ENCODE peak calls at places on chromosomes 13 and 19, in nine cellular contexts. F is heart right ventricle; S is COR-L47; G is AG09319; O is putamen; M is Kasumi-1; C is activated T-helper 9 cell treated with anti-CD3 and anti-CD28 coated beads, Interleukin-2, amount 50 U/mL, for 16 hours; H is lung; Z is activated naive CD8-positive, alpha-beta T cell treated with anti-CD3 and anti-CD28 coated beads, Interleukin-2, amount 50 U/mL, for 24 hours. V is an unnamed sample.

GRCh38 chr19:6362351-6362801 is 1.0 kb downstream of the CLPP start:
- DNase-seq in F (no peak), Z (peak; percentile 35), G (no peak), S (no peak), C (no peak), M (no peak), O (no peak), H (no peak), V (peak; percentile 59)

GRCh38 chr13:99414048-99414995 is 87.0 kb upstream of the TM9SF2 start:
- DNase-seq in H (no peak), G (no peak), M (no peak), C (no peak), O (no peak), S (no peak), F (no peak), Z (no peak), V (no peak)

GRCh38 chr13:97253581-97254293 is 31.6 kb downstream of the MBNL2 start:
- DNase-seq in O (no peak), H (no peak), M (no peak), F (no peak), C (no peak), Z (no peak), S (no peak), G (no peak), V (no peak)

GRCh38 chr13:76148926-76149325 is 512.8 kb downstream of the LMO7 start:
- DNase-seq in F (no peak), O (no peak), C (no peak), M (no peak), S (no peak), H (no peak), Z (no peak), G (peak; percentile 36), V (peak; percentile 2)

GRCh38 chr19:5138606-5139594 is 170.0 kb downstream of the KDM4B start:
- DNase-seq in F (peak; percentile 62), O (no peak), Z (peak; percentile 89), H (peak; percentile 46), C (peak; percentile 39), G (no peak), S (no peak), M (peak; percentile 13), V (peak; percentile 19)

GRCh38 chr13:24863748-24864540 is 100.0 kb downstream of the RNF17 start:
- DNase-seq in O (no peak), Z (no peak), S (no peak), M (no peak), C (no peak), F (no peak), H (no peak), G (no peak), V (no peak)

GRCh38 chr13:42747399-42747873 is 33.9 kb upstream of the FAM216B start:
- DNase-seq in S (peak; percentile 47), H (no peak), Z (no peak), G (peak; percentile 99), M (no peak), O (no peak), F (no peak), C (no peak), V (peak; percentile 11)

GRCh38 chr19:3098515-3099346 is 4.6 kb downstream of the GNA11 start:
- DNase-seq in H (peak; percentile 37), C (no peak), G (no peak), F (peak; percentile 85), M (no peak), Z (no peak), O (no peak), S (no peak), V (no peak)

GRCh38 chr13:109869312-109870237 is 83.2 kb upstream of the IRS2 start:
- DNase-seq in S (peak; percentile 88), C (no peak), M (no peak), Z (peak; percentile 10), G (peak; percentile 31), O (peak; percentile 7), F (peak; percentile 80), H (peak; percentile 66), V (no peak)